ENCODE peak calls at places on chromosomes 5 and 9, in five cellular contexts. One of them, this sample, is unnamed.

GRCh38 chr5:167561796-167562195 is 729.6 kb upstream of the WWC1 start:
- DNase-seq in H1: no peak
- DNase-seq in HEK293T: no peak
- DNase-seq in HepG2: no peak
- DNase-seq in GM12878: no peak
- DNase-seq in this sample: no peak

GRCh38 chr5:157865844-157866243 is 6.9 kb upstream of the CLINT1 start:
- DNase-seq in GM12878: no peak
- DNase-seq in H1: no peak
- DNase-seq in HEK293T: no peak
- DNase-seq in HepG2: peak
- DNase-seq in this sample: no peak

GRCh38 chr9:89905628-89906338 is 301.0 kb downstream of the GADD45G start:
- DNase-seq in GM12878: no peak
- DNase-seq in H1: no peak
- DNase-seq in HEK293T: no peak
- DNase-seq in HepG2: no peak
- DNase-seq in this sample: peak

GRCh38 chr9:13804532-13804931 is 509.4 kb downstream of the NFIB start:
- DNase-seq in HEK293T: no peak
- DNase-seq in H1: no peak
- DNase-seq in GM12878: no peak
- DNase-seq in HepG2: no peak
- DNase-seq in this sample: no peak

GRCh38 chr5:44774279-44774880 is 34.4 kb upstream of the MRPS30 start:
- DNase-seq in HepG2: peak
- DNase-seq in GM12878: no peak
- DNase-seq in HEK293T: peak
- DNase-seq in H1: no peak
- DNase-seq in this sample: no peak

GRCh38 chr5:59264641-59265245 is 628.8 kb downstream of the PDE4D start:
- DNase-seq in GM12878: no peak
- DNase-seq in HepG2: no peak
- DNase-seq in HEK293T: no peak
- DNase-seq in H1: no peak
- DNase-seq in this sample: no peak

GRCh38 chr5:113748403-113748802 is 234.9 kb downstream of the YTHDC2 start:
- DNase-seq in HEK293T: no peak
- DNase-seq in GM12878: no peak
- DNase-seq in HepG2: no peak
- DNase-seq in H1: no peak
- DNase-seq in this sample: no peak

GRCh38 chr9:16312116-16312515 is 558.4 kb downstream of the BNC2 start:
- DNase-seq in GM12878: no peak
- DNase-seq in HepG2: no peak
- DNase-seq in H1: no peak
- DNase-seq in HEK293T: no peak
- DNase-seq in this sample: no peak

GRCh38 chr9:130385257-130385656 is 59.5 kb upstream of the ASS1 start:
- DNase-seq in HEK293T: no peak
- DNase-seq in HepG2: no peak
- DNase-seq in H1: no peak
- DNase-seq in GM12878: no peak
- DNase-seq in this sample: no peak

GRCh38 chr5:96481396-96481795 is 48.3 kb upstream of the PCSK1 start:
- DNase-seq in GM12878: no peak
- DNase-seq in HEK293T: no peak
- DNase-seq in HepG2: no peak
- DNase-seq in H1: no peak
- DNase-seq in this sample: no peak

GRCh38 chr5:96489518-96489917 is 56.5 kb upstream of the PCSK1 start:
- DNase-seq in H1: no peak
- DNase-seq in HEK293T: no peak
- DNase-seq in HepG2: no peak
- DNase-seq in GM12878: no peak
- DNase-seq in this sample: no peak

GRCh38 chr5:96478983-96479382 is 45.9 kb upstream of the PCSK1 start:
- DNase-seq in HepG2: no peak
- DNase-seq in GM12878: no peak
- DNase-seq in HEK293T: no peak
- DNase-seq in H1: no peak
- DNase-seq in this sample: no peak

GRCh38 chr5:96487859-96488258 is 54.8 kb upstream of the PCSK1 start:
- DNase-seq in HEK293T: no peak
- DNase-seq in HepG2: no peak
- DNase-seq in H1: no peak
- DNase-seq in GM12878: no peak
- DNase-seq in this sample: no peak

GRCh38 chr5:96483878-96484277 is 50.8 kb upstream of the PCSK1 start:
- DNase-seq in H1: no peak
- DNase-seq in HepG2: peak
- DNase-seq in GM12878: no peak
- DNase-seq in HEK293T: peak
- DNase-seq in this sample: peak
- TF ChIP-seq SUZ12 in H1: no peak
- TF ChIP-seq SUZ12 in HepG2: no peak
- TF ChIP-seq SUZ12 in GM12878: no peak
- TF ChIP-seq SUZ12 in HEK293T: no peak
- TF ChIP-seq SUZ12 in this sample: no peak

GRCh38 chr5:38553001-38553521 is 3.4 kb downstream of the LIFR start:
- DNase-seq in H1: no peak
- DNase-seq in HepG2: no peak
- DNase-seq in GM12878: no peak
- DNase-seq in HEK293T: no peak
- DNase-seq in this sample: no peak

GRCh38 chr5:38547257-38547656 is 9.2 kb downstream of the LIFR start:
- DNase-seq in GM12878: no peak
- DNase-seq in HepG2: no peak
- DNase-seq in H1: no peak
- DNase-seq in HEK293T: no peak
- DNase-seq in this sample: no peak

GRCh38 chr5:38554860-38555259 is 1.6 kb downstream of the LIFR start:
- DNase-seq in GM12878: no peak
- DNase-seq in HEK293T: no peak
- DNase-seq in HepG2: no peak
- DNase-seq in H1: no peak
- DNase-seq in this sample: no peak

GRCh38 chr5:38548064-38548759 is 8.2 kb downstream of the LIFR start:
- DNase-seq in HEK293T: no peak
- DNase-seq in GM12878: no peak
- DNase-seq in HepG2: no peak
- DNase-seq in H1: no peak
- DNase-seq in this sample: no peak

GRCh38 chr5:38551020-38552017 is 5.1 kb downstream of the LIFR start:
- DNase-seq in HEK293T: peak
- DNase-seq in GM12878: no peak
- DNase-seq in H1: no peak
- DNase-seq in HepG2: peak
- DNase-seq in this sample: peak
- TF ChIP-seq SUZ12 in HEK293T: no peak
- TF ChIP-seq SUZ12 in GM12878: no peak
- TF ChIP-seq SUZ12 in H1: no peak
- TF ChIP-seq SUZ12 in HepG2: no peak
- TF ChIP-seq SUZ12 in this sample: no peak

GRCh38 chr9:132671620-132672412 is 1.6 kb downstream of the GTF3C4 start:
- DNase-seq in HEK293T: no peak
- DNase-seq in GM12878: no peak
- DNase-seq in HepG2: no peak
- DNase-seq in H1: no peak
- DNase-seq in this sample: no peak

GRCh38 chr9:132670816-132671371 is 630 bp downstream of the GTF3C4 start:
- DNase-seq in GM12878: no peak
- DNase-seq in H1: no peak
- DNase-seq in HEK293T: peak
- DNase-seq in HepG2: no peak
- DNase-seq in this sample: no peak

GRCh38 chr9:132673355-132673754 is 3.1 kb downstream of the GTF3C4 start:
- DNase-seq in H1: no peak
- DNase-seq in HepG2: peak
- DNase-seq in HEK293T: peak
- DNase-seq in GM12878: no peak
- DNase-seq in this sample: no peak

GRCh38 chr9:132670359-132670815 is at the start of gene GTF3C4:
- DNase-seq in H1: no peak
- DNase-seq in GM12878: no peak
- DNase-seq in HEK293T: peak
- DNase-seq in HepG2: no peak
- DNase-seq in this sample: peak

GRCh38 chr9:132672413-132672690 is 2.1 kb downstream of the GTF3C4 start:
- DNase-seq in HepG2: no peak
- DNase-seq in GM12878: no peak
- DNase-seq in H1: no peak
- DNase-seq in HEK293T: no peak
- DNase-seq in this sample: no peak
- TF ChIP-seq SUZ12 in HepG2: no peak
- TF ChIP-seq SUZ12 in GM12878: no peak
- TF ChIP-seq SUZ12 in H1: no peak
- TF ChIP-seq SUZ12 in HEK293T: no peak
- TF ChIP-seq SUZ12 in this sample: no peak

DNA sequence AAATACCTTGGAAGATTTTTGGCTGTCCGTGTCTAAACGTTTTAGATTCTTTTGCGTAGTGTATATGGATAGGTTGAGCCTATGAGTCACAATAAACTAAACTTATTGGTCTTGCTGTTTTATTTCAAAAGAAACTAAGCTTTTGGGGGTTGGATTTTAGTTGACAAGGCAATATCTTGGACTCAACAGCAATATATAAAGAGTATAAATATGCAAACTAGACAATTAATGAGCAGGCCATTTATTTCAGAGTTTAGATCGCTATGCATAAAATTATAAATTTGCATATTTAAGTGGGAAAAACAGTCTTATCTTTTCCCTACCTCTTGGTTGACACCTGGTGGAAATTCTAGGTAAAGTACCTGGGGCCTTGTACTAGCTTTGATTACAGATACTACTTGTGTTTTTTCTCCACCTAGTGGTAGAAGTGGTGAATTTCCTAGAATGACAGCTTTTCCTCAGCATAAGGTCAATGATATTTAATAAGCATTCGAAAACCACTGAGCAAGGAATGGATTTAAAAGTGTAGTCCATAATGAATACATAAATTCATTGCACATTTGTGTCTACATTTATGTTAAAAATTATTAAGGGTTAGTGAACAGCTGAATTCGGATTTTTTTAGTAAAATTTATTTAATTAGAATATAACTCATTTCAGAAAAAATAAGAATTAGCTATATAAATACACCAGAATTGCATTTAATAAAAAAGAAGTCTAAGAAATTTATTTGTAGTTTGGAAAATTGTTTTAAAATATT is 1.7 kb upstream of the ARRDC3 start:
- DNase-seq in HepG2: peak
- DNase-seq in H1: no peak
- DNase-seq in HEK293T: peak
- DNase-seq in GM12878: peak
- DNase-seq in this sample: no peak
- TF ChIP-seq SUZ12 in HepG2: no peak
- TF ChIP-seq SUZ12 in H1: no peak
- TF ChIP-seq SUZ12 in HEK293T: no peak
- TF ChIP-seq SUZ12 in GM12878: no peak
- TF ChIP-seq SUZ12 in this sample: no peak

DNA sequence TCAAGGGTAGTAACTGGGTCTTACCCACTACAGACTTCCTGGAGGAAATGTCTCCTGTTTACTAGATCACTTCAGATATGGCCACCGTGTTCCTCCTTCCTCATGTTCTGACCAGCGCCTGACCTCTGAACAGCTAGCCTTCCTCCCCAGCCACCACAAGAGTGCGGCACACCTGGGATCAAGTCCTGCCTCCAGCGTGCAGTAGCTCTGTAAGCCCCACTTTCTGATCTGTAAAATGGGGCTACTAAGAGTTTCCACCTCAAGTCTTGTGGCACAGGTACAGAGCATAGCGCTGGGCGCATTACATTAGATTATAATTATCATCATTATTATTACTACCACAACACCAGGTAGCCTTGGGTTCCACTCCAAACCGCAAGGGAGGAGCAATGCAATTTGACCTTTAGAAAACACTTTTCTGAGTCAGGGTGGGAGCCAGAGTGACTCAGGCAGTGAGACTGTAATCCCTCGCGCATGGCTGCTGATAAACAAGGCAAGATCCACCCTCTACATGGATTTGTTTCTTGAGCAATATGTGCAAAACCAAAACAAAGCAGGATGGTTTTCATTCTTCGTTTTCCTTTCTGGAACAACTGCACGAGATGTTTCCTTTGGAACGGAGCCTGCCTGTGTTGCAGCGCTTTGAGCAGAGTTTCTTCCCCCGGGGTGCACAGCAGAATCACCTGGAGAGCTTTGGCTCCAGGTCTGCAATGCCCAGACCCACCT is 65.0 kb upstream of the ANGPTL2 start:
- DNase-seq in GM12878: no peak
- DNase-seq in HEK293T: no peak
- DNase-seq in H1: no peak
- DNase-seq in HepG2: peak
- DNase-seq in this sample: no peak
- TF ChIP-seq SUZ12 in GM12878: no peak
- TF ChIP-seq SUZ12 in HEK293T: no peak
- TF ChIP-seq SUZ12 in H1: no peak
- TF ChIP-seq SUZ12 in HepG2: no peak
- TF ChIP-seq SUZ12 in this sample: no peak

GRCh38 chr9:81729141-81729540 is 39.8 kb upstream of the TLE1 start:
- DNase-seq in HEK293T: no peak
- DNase-seq in GM12878: peak
- DNase-seq in H1: no peak
- DNase-seq in HepG2: no peak
- DNase-seq in this sample: no peak
- TF ChIP-seq SUZ12 in HEK293T: no peak
- TF ChIP-seq SUZ12 in GM12878: no peak
- TF ChIP-seq SUZ12 in H1: no peak
- TF ChIP-seq SUZ12 in HepG2: no peak
- TF ChIP-seq SUZ12 in this sample: no peak

GRCh38 chr5:35924950-35925722 is 13.3 kb downstream of the CAPSL start:
- DNase-seq in GM12878: no peak
- DNase-seq in HEK293T: peak
- DNase-seq in HepG2: no peak
- DNase-seq in H1: no peak
- DNase-seq in this sample: peak

GRCh38 chr5:35924122-35924949 is 14.1 kb downstream of the CAPSL start:
- DNase-seq in GM12878: no peak
- DNase-seq in H1: no peak
- DNase-seq in HepG2: no peak
- DNase-seq in HEK293T: no peak
- DNase-seq in this sample: no peak

GRCh38 chr5:35921930-35922329 is 16.5 kb downstream of the CAPSL start:
- DNase-seq in HEK293T: no peak
- DNase-seq in H1: no peak
- DNase-seq in GM12878: no peak
- DNase-seq in HepG2: no peak
- DNase-seq in this sample: no peak

GRCh38 chr5:35922468-35922867 is 16.0 kb downstream of the CAPSL start:
- DNase-seq in HepG2: no peak
- DNase-seq in HEK293T: no peak
- DNase-seq in H1: no peak
- DNase-seq in GM12878: no peak
- DNase-seq in this sample: no peak

GRCh38 chr5:35926389-35927051 is 11.9 kb downstream of the CAPSL start:
- DNase-seq in H1: no peak
- DNase-seq in HEK293T: peak
- DNase-seq in GM12878: no peak
- DNase-seq in HepG2: peak
- DNase-seq in this sample: peak
- TF ChIP-seq SUZ12 in H1: no peak
- TF ChIP-seq SUZ12 in HEK293T: no peak
- TF ChIP-seq SUZ12 in GM12878: no peak
- TF ChIP-seq SUZ12 in HepG2: no peak
- TF ChIP-seq SUZ12 in this sample: no peak

GRCh38 chr9:134328841-134329575 is 2.8 kb downstream of the RXRA start:
- DNase-seq in HEK293T: no peak
- DNase-seq in GM12878: no peak
- DNase-seq in HepG2: peak
- DNase-seq in H1: no peak
- DNase-seq in this sample: no peak
- TF ChIP-seq SUZ12 in HEK293T: no peak
- TF ChIP-seq SUZ12 in GM12878: no peak
- TF ChIP-seq SUZ12 in HepG2: no peak
- TF ChIP-seq SUZ12 in H1: no peak
- TF ChIP-seq SUZ12 in this sample: no peak

This sample was measured in NT2/D1.